ENCODE peak calls at places on chromosome 7, in five cellular contexts. F is body of pancreas, J is upper lobe of right lung, C is BE2C, S is IMR-90. D is an unnamed sample. For H3K4me1 and H3K9me3, the result is how much of the 10 kb centered on the place peaks cover.

GRCh38 chr7:68321776-68322496 is 1276.3 kb upstream of the AUTS2 start:
- DNase-seq in C (no peak), F (no peak), J (no peak), S (no peak), D (no peak)

GRCh38 chr7:76383089-76383944 is 24.5 kb upstream of the YWHAG start:
- DNase-seq in J (no peak), S (no peak), F (no peak), C (peak), D (no peak)

GRCh38 chr7:127266047-127266446 is 13.3 kb upstream of the GRM8 start:
- DNase-seq in F (no peak), C (no peak), S (no peak), J (no peak), D (no peak)

GRCh38 chr7:82164813-82165212 is 278.8 kb downstream of the CACNA2D1 start:
- DNase-seq in S (peak), C (peak), F (peak), J (no peak), D (no peak)

GRCh38 chr7:20651960-20652544 is 36.6 kb downstream of the ABCB5 start:
- DNase-seq in C (no peak), F (no peak), S (no peak), J (no peak), D (no peak)

GRCh38 chr7:112157072-112157471 is 49.1 kb downstream of the DOCK4 start:
- DNase-seq in S (peak), C (no peak), J (no peak), F (no peak), D (no peak)

GRCh38 chr7:150322114-150322832 is 882 bp upstream of the LRRC61 start:
- DNase-seq in S (no peak), F (peak), J (no peak), C (no peak), D (no peak)

GRCh38 chr7:39644170-39644569 is 20.8 kb downstream of the RALA start:
- DNase-seq in J (no peak), F (no peak), S (peak), C (no peak), D (no peak)

GRCh38 chr7:98998821-98999725 is 120.7 kb downstream of the TRRAP start:
- DNase-seq in C (no peak), J (peak), S (no peak), F (no peak), D (no peak)

GRCh38 chr7:100706672-100707311 is 871 bp downstream of the POP7 start:
- DNase-seq in F (no peak), S (no peak), C (no peak), J (no peak), D (no peak)

GRCh38 chr7:103521917-103522316 is 75.9 kb upstream of the SLC26A5 start:
- DNase-seq in F (no peak), J (no peak), C (no peak), S (no peak), D (no peak)

GRCh38 chr7:13874783-13875182 is 114.7 kb downstream of the ETV1 start:
- DNase-seq in J (no peak), C (no peak), S (peak), F (no peak), D (no peak)

GRCh38 chr7:277228-277627 is 12.7 kb upstream of the FOXL3 start:
- DNase-seq in J (no peak), C (no peak), F (no peak), S (no peak), D (no peak)

GRCh38 chr7:205117-206010 is 13.0 kb downstream of the FAM20C start:
- DNase-seq in F (no peak), S (no peak), C (peak), J (no peak), D (no peak)

GRCh38 chr7:99008921-99009530 is 130.7 kb downstream of the TRRAP start:
- DNase-seq in J (no peak), S (no peak), C (no peak), F (no peak), D (no peak)

GRCh38 chr7:23373151-23374004 is 74.2 kb downstream of the MALSU1 start:
- DNase-seq in C (no peak), J (no peak), F (no peak), S (peak), D (no peak)

GRCh38 chr7:25989140-25989705 is 162.8 kb upstream of the NFE2L3 start:
- DNase-seq in S (no peak), J (no peak), C (no peak), F (no peak), D (peak)

GRCh38 chr7:8380130-8380529 is 53.3 kb upstream of the NXPH1 start:
- DNase-seq in C (no peak), S (no peak), J (no peak), F (no peak), D (no peak)

GRCh38 chr7:25028370-25028971 is 48.5 kb upstream of the OSBPL3 start:
- DNase-seq in F (no peak), J (no peak), C (no peak), S (peak), D (no peak)

GRCh38 chr7:151886783-151887182 is 9.9 kb upstream of the PRKAG2 start:
- DNase-seq in J (no peak), C (no peak), F (no peak), S (no peak), D (no peak)

GRCh38 chr7:92304406-92304893 is 58.7 kb downstream of the ANKIB1 start:
- DNase-seq in C (no peak), J (no peak), F (no peak), S (no peak), D (no peak)

GRCh38 chr7:123666492-123666891 is 10.8 kb downstream of the LMOD2 start:
- DNase-seq in C (no peak), S (no peak), F (no peak), J (no peak), D (no peak)

GRCh38 chr7:43572516-43573049 is 10.3 kb upstream of the STK17A start:
- DNase-seq in S (peak), C (no peak), F (peak), J (no peak), D (peak)

GRCh38 chr7:79452032-79452494 is 1.4 kb downstream of the MAGI2 start:
- DNase-seq in F (peak), C (peak), S (peak), J (peak), D (peak)

GRCh38 chr7:139541600-139542307 is 18.3 kb downstream of the CLEC2L start:
- DNase-seq in F (no peak), S (no peak), C (no peak), J (no peak), D (no peak)

GRCh38 chr7:28626629-28627262 is 214.4 kb downstream of the CREB5 start:
- DNase-seq in J (no peak), C (peak), S (peak), F (no peak), D (no peak)

GRCh38 chr7:117715784-117716445 is 157.3 kb downstream of the CTTNBP2 start:
- DNase-seq in J (no peak), C (peak), S (peak), F (peak), D (peak)

GRCh38 chr7:155090647-155091046 is 20.5 kb downstream of the HTR5A start:
- DNase-seq in J (no peak), F (no peak), S (no peak), C (no peak), D (no peak)

GRCh38 chr7:134828361-134828760 is 48.9 kb downstream of the CALD1 start:
- DNase-seq in J (no peak), F (no peak), C (no peak), S (peak), D (no peak)

GRCh38 chr7:29369909-29370488 is 175.4 kb downstream of the CHN2 start:
- DNase-seq in F (no peak), C (no peak), J (no peak), S (no peak), D (no peak)

GRCh38 chr7:147022056-147022455 is 905.5 kb downstream of the CNTNAP2 start:
- DNase-seq in S (no peak), J (no peak), F (no peak), C (no peak), D (no peak)

DNA sequence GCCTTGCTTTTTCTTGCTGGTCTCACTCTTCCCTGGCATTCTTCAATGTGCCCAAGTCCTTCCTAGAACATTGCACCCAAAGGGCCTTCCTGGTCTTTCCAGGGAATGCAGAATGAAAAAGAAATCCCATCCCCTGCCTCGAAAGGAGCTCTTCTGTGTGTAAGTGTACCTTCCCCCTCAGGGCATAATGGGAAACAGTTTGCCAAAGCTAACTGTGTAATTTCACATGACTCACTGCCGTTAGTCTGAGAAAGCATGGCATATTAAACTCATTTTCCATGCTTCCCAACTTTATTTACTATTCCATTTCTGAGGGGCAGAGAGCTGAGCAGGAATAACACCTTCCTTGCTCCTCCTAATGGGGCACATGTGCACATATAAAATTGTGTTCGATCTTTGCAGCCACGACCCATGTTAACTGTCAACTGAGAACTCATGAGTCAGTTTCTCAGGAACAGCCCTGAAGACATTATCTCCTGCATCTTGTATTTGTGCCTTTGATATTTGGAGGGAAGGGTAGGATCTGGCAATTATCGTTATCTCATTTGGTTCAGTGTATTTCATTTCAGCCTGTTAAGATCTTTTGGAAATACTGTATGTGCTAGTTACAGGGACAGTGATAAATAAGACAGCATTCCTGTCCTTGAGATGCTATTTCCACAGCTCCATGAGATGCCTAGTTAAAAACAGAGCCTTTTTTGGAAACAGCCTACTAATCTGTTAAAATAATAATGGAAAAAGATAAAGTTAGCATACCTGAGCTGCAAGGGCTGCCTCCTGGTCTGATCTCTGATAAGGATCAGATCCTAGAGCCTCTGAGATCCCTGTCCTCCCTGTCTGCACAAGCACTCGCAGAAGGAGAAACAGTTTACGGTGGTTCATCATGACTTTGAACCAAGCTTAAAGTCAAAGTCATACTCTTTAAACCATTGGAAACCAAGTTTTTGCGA is 42.3 kb downstream of the IKZF1 start:
- DNase-seq in C (no peak), S (no peak), J (no peak), F (no peak), D (no peak)
- H3K4me1 ChIP-seq in C (under half), S (under half), J (under half), F (under half), D (under half)

GRCh38 chr7:148336411-148336810 is 254.2 kb upstream of the C7orf33 start:
- DNase-seq in J (no peak), F (no peak), S (no peak), C (no peak), D (no peak)

GRCh38 chr7:148337166-148337565 is 253.4 kb upstream of the C7orf33 start:
- DNase-seq in C (no peak), F (no peak), J (no peak), S (no peak), D (no peak)

GRCh38 chr7:148337995-148338747 is 252.4 kb upstream of the C7orf33 start:
- DNase-seq in F (no peak), S (no peak), C (no peak), J (no peak), D (no peak)

GRCh38 chr7:148335790-148336189 is 254.8 kb upstream of the C7orf33 start:
- DNase-seq in S (no peak), C (no peak), J (no peak), F (no peak), D (no peak)

GRCh38 chr7:148337566-148337965 is 253.0 kb upstream of the C7orf33 start:
- DNase-seq in J (no peak), S (no peak), C (no peak), F (no peak), D (no peak)
- H3K4me3 ChIP-seq in J (no peak), S (no peak), C (no peak), F (no peak), D (no peak)

GRCh38 chr7:157769016-157769869 is 432.4 kb downstream of the DNAJB6 start:
- DNase-seq in F (no peak), C (no peak), J (no peak), S (no peak), D (no peak)
- H3K9me3 ChIP-seq in F (under half), C (under half), J (under half), S (half or more), D (under half)

GRCh38 chr7:27151341-27151944 is 940 bp downstream of the HOXA3 start:
- DNase-seq in S (no peak), F (peak), C (no peak), J (peak), D (no peak)
- H3K4me1 ChIP-seq in S (under half), F (under half), C (under half), J (under half), D (under half)

GRCh38 chr7:1290262-1291039 is 57.8 kb downstream of the UNCX start:
- DNase-seq in J (no peak), C (no peak), S (no peak), F (peak), D (no peak)
- H3K4me3 ChIP-seq in J (peak), C (no peak), S (peak), F (no peak), D (peak)

DNA sequence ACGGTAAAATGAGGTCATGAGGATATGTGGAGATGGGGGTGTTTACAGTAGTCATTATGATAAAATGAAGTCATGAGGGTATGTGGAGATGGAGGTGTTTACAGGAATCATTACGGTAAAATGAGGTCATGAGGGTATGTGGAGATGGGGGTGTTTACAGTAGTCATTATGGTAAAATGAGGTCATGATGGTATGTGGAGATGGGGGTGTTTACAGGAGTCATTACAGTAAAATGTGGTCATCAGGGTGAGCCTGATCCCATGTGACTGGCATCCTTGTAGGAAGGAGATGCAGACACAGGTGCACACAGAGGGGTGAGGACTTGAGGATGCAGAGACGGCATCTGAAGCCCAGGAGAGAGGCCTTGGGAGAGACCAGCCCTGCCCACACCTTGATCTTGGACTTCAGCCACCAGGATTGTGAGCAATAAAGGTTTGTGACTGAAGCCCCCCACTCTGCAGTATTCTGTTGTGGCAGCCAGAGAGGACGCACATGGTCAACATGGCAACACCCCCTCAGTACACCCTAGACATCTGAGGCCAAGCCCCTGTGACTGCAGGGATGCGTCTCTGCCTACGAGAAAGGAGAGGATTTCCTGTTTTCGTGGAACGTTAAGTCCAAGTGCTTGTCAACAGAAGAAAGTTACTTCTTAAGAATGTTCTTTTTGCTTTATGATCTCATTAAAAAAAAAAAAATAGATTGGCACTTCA is 544.4 kb downstream of the DNAJB6 start:
- DNase-seq in F (no peak), C (no peak), J (no peak), S (no peak), D (no peak)
- H3K9me3 ChIP-seq in F (under half), C (under half), J (under half), S (under half), D (under half)

GRCh38 chr7:142298631-142299030 is 40.8 kb upstream of the PRSS58 start:
- DNase-seq in F (no peak), J (no peak), C (no peak), S (no peak), D (no peak)
- H3K4me1 ChIP-seq in F (under half), J (under half), C (under half), S (under half), D (under half)

DNA sequence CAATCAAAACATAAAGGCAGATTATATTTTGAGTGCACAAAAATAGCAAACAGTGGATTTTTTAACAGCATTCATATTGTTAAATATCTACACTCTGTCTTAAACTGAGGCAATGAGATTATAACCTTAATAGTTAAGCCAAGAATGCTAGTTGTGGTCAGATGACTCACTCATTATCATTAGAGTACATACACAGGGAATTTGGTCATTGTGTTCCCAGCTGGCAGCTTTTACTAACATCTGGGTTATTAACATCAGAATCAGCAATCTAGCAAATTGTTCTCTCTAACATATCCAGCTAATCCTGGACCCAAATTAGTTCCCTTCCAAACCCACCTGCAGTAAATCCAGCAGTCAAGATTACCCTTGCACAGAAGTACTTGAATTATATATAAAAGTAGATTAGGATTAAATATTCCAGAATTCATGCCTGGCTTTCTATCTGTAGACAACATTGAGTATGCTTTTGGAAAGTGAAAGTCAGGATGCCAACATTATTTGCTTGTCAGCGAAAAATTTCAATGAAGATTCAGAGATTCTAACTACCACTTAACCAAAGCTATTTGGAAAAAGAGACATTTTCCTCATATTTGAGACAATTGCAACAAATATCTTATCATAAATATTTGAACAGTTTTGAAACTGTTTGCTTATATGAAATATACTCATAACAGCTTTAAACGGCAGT is 1035.6 kb upstream of the PHF14 start:
- DNase-seq in S (no peak), C (no peak), J (no peak), F (peak), D (no peak)
- H3K4me3 ChIP-seq in S (no peak), C (no peak), J (no peak), F (no peak), D (no peak)